ENCODE peak calls at places on chromosomes 13 and 19, in ten cellular contexts. Q, U, Z, G, T, A, V, I, M and J are unnamed samples.

GRCh38 chr19:35592226-35592625 is 6.3 kb downstream of the PMIS2 start:
- DNase-seq in Q (peak), U (no peak), Z (peak), G (peak), T (no peak), A (no peak), V (no peak), I (peak), M (peak), J (peak)

GRCh38 chr13:48564046-48564445 is 31.2 kb upstream of the RCBTB2 start:
- DNase-seq in Q (no peak), U (no peak), Z (no peak), G (no peak), T (peak), A (no peak), V (no peak), I (no peak), M (no peak), J (no peak)

GRCh38 chr13:76745246-76746200 is 140.7 kb downstream of the KCTD12 start:
- DNase-seq in Q (no peak), U (no peak), Z (peak), G (no peak), T (no peak), A (no peak), V (no peak), I (no peak), M (no peak), J (no peak)

GRCh38 chr13:49627831-49628652 is at the start of gene ARL11:
- DNase-seq in Q (no peak), U (no peak), Z (peak), G (no peak), T (peak), A (peak), V (no peak), I (peak), M (peak), J (no peak)

GRCh38 chr19:36488816-36489138 is 584 bp downstream of the ZNF566 start:
- DNase-seq in Q (no peak), U (no peak), Z (no peak), G (no peak), T (peak), A (no peak), V (no peak), I (no peak), M (no peak), J (peak)

GRCh38 chr13:49226613-49227012 is 6.5 kb downstream of the MLNR start:
- DNase-seq in Q (no peak), U (no peak), Z (no peak), G (no peak), T (no peak), A (no peak), V (no peak), I (no peak), M (no peak), J (no peak)

GRCh38 chr19:7492142-7493055 is 3.6 kb upstream of the PEX11G start:
- DNase-seq in Q (no peak), U (no peak), Z (no peak), G (peak), T (no peak), A (no peak), V (no peak), I (peak), M (no peak), J (no peak)

GRCh38 chr19:2552859-2553258 is 76.9 kb downstream of the GADD45B start:
- DNase-seq in Q (no peak), U (no peak), Z (peak), G (peak), T (no peak), A (no peak), V (no peak), I (peak), M (no peak), J (no peak)

GRCh38 chr13:40563350-40564125 is 102.9 kb downstream of the FOXO1 start:
- DNase-seq in Q (no peak), U (no peak), Z (no peak), G (no peak), T (no peak), A (no peak), V (no peak), I (no peak), M (no peak), J (no peak)

GRCh38 chr19:44687898-44688297 is 11.1 kb upstream of the CEACAM16 start:
- DNase-seq in Q (no peak), U (no peak), Z (no peak), G (no peak), T (no peak), A (no peak), V (no peak), I (no peak), M (no peak), J (no peak)

GRCh38 chr19:3682741-3683404 is 17.4 kb downstream of the PIP5K1C start:
- DNase-seq in Q (no peak), U (no peak), Z (no peak), G (no peak), T (no peak), A (no peak), V (no peak), I (no peak), M (no peak), J (no peak)

GRCh38 chr13:33868343-33868994 is 50.5 kb downstream of the RFC3 start:
- DNase-seq in Q (peak), U (no peak), Z (no peak), G (no peak), T (no peak), A (no peak), V (no peak), I (no peak), M (no peak), J (no peak)

GRCh38 chr19:39303373-39304184 is 7.4 kb downstream of the IFNL1 start:
- DNase-seq in Q (no peak), U (no peak), Z (no peak), G (no peak), T (no peak), A (no peak), V (no peak), I (no peak), M (no peak), J (no peak)

GRCh38 chr13:39415003-39415402 is 188.0 kb downstream of the LHFPL6 start:
- DNase-seq in Q (no peak), U (no peak), Z (peak), G (peak), T (no peak), A (no peak), V (no peak), I (no peak), M (no peak), J (no peak)

GRCh38 chr13:78160793-78161192 is 242.2 kb upstream of the EDNRB start:
- DNase-seq in Q (no peak), U (no peak), Z (no peak), G (peak), T (no peak), A (no peak), V (peak), I (no peak), M (no peak), J (no peak)

GRCh38 chr13:39892731-39893293 is 237.3 kb downstream of the COG6 start:
- DNase-seq in Q (no peak), U (no peak), Z (no peak), G (peak), T (no peak), A (no peak), V (no peak), I (peak), M (no peak), J (no peak)

GRCh38 chr13:112212533-112212932 is 145.6 kb downstream of the SOX1 start:
- DNase-seq in Q (no peak), U (no peak), Z (no peak), G (no peak), T (no peak), A (no peak), V (no peak), I (no peak), M (no peak), J (no peak)

GRCh38 chr19:2423913-2424685 is 3.3 kb downstream of the TIMM13 start:
- DNase-seq in Q (no peak), U (no peak), Z (no peak), G (no peak), T (no peak), A (no peak), V (no peak), I (no peak), M (no peak), J (no peak)

GRCh38 chr19:3844596-3844995 is 24.2 kb downstream of the ZFR2 start:
- DNase-seq in Q (no peak), U (no peak), Z (no peak), G (no peak), T (no peak), A (no peak), V (no peak), I (no peak), M (no peak), J (no peak)

GRCh38 chr19:46660601-46661019 is 372 bp downstream of the DACT3 start:
- DNase-seq in Q (no peak), U (no peak), Z (peak), G (no peak), T (peak), A (no peak), V (no peak), I (no peak), M (no peak), J (no peak)

GRCh38 chr13:51937320-51938290 is 73.6 kb downstream of the ATP7B start:
- DNase-seq in Q (no peak), U (no peak), Z (no peak), G (no peak), T (no peak), A (no peak), V (no peak), I (no peak), M (no peak), J (no peak)

GRCh38 chr13:99687728-99688397 is 186.6 kb downstream of the TM9SF2 start:
- DNase-seq in Q (peak), U (no peak), Z (no peak), G (no peak), T (no peak), A (no peak), V (no peak), I (no peak), M (no peak), J (no peak)

GRCh38 chr13:88857256-88857655 is 1186.1 kb downstream of the SLITRK5 start:
- DNase-seq in Q (no peak), U (no peak), Z (no peak), G (no peak), T (no peak), A (no peak), V (no peak), I (no peak), M (no peak), J (no peak)

GRCh38 chr13:53405616-53406015 is 377.0 kb downstream of the OLFM4 start:
- DNase-seq in Q (peak), U (no peak), Z (no peak), G (no peak), T (no peak), A (no peak), V (no peak), I (no peak), M (no peak), J (no peak)

GRCh38 chr13:100197116-100197515 is 108.2 kb downstream of the PCCA start:
- DNase-seq in Q (no peak), U (no peak), Z (no peak), G (no peak), T (no peak), A (no peak), V (no peak), I (no peak), M (no peak), J (no peak)

GRCh38 chr13:113840541-113841354 is 23.1 kb downstream of the GAS6 start:
- DNase-seq in Q (no peak), U (no peak), Z (peak), G (no peak), T (no peak), A (peak), V (no peak), I (no peak), M (no peak), J (no peak)